ENCODE peak calls at places on chromosomes 16 and 17, in four cellular contexts. D is K562, I is WTC11, W is GM12878. Y is an unnamed sample.

GRCh38 chr17:71163121-71163812 is 957.6 kb upstream of the SOX9 start:
- DNase-seq in D (no peak), I (no peak), W (no peak), Y (no peak)

GRCh38 chr17:55825213-55825612 is 74.4 kb downstream of the PCTP start:
- DNase-seq in D (no peak), I (no peak), W (no peak), Y (peak)

GRCh38 chr17:42346473-42346872 is 41.8 kb downstream of the STAT3 start:
- DNase-seq in D (no peak), I (no peak), W (no peak), Y (no peak)

GRCh38 chr16:8850279-8850885 is 18.4 kb downstream of the CARHSP1 start:
- DNase-seq in D (no peak), I (peak), W (no peak), Y (peak)

GRCh38 chr16:48607056-48607825 is 2.7 kb downstream of the N4BP1 start:
- DNase-seq in D (no peak), I (no peak), W (no peak), Y (no peak)

GRCh38 chr16:24810951-24811843 is 34.6 kb upstream of the SLC5A11 start:
- DNase-seq in D (no peak), I (no peak), W (no peak), Y (no peak)

GRCh38 chr17:5587431-5588032 is 3.2 kb upstream of the NLRP1 start:
- DNase-seq in D (peak), I (no peak), W (no peak), Y (peak)

GRCh38 chr17:27647755-27648154 is 16.8 kb downstream of the LGALS9 start:
- DNase-seq in D (peak), I (no peak), W (no peak), Y (no peak)

GRCh38 chr17:21214777-21215541 is 998 bp upstream of the TMEM11 start:
- DNase-seq in D (no peak), I (peak), W (no peak), Y (no peak)

GRCh38 chr17:7549401-7550055 is 670 bp downstream of the TNFSF12 start:
- DNase-seq in D (no peak), I (no peak), W (no peak), Y (no peak)

GRCh38 chr17:82008258-82008940 is 14.3 kb downstream of the CENPX start:
- DNase-seq in D (no peak), I (no peak), W (no peak), Y (no peak)

GRCh38 chr16:69888005-69888560 is 63.1 kb upstream of the CLEC18A start:
- DNase-seq in D (no peak), I (no peak), W (peak), Y (no peak)

DNA sequence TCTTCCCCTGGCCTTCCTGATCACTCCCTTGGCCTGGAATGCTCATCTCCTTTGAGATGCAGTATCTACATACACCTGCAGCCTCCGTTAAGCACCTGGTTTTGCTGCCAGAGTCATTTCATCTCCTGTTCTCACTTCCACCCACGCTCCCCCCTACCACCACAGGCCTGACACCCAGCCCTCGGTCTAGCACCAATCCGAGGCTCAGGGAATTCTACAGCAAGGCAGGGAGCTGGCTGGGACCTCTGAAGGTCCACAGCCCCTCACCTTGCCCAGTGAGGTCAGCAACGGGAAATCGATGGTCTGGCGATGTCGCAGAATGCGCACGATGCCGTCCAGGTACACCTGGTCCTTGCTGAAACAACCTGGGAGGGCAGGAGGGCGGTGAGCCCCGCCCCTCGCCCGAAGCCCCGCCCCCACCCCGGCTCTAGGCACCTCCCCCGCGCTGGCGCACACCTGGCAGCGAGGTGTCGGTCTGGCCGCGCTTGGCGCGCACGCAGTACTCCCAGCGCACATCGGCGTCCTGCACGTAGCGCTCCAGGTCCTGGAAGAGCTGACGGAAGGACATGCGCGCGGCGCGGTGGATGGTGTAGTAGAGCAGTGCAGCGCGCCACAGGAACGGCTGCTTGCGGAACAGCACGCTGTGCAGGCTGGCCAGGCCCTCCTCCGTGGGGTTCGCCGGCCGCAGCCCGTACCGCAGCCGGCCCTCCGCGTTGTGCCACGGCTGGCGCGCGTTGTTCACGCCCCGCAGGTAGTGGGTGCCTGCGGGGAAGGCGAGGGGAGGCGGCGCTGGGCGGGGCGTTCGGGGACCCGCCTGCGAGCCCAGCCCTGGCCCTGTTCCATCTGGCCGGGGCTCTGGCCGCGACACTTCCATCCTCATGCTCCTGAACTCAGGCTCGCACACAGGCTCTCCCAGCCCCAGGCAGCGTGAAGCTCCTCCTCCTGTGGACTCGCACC is 5.7 kb downstream of the MATCAP1 start:
- DNase-seq in D (peak), I (peak), W (no peak), Y (peak)
- TF ChIP-seq ETV6 in D (no peak), I (peak), W (no peak), Y (peak)

GRCh38 chr16:58107228-58107627 is 22.0 kb downstream of the CFAP20 start:
- DNase-seq in D (no peak), I (no peak), W (no peak), Y (no peak)

GRCh38 chr16:58109330-58109729 is 19.9 kb downstream of the CFAP20 start:
- DNase-seq in D (no peak), I (no peak), W (no peak), Y (no peak)

GRCh38 chr16:58111331-58111627 is 17.9 kb downstream of the CFAP20 start:
- DNase-seq in D (no peak), I (no peak), W (no peak), Y (no peak)

GRCh38 chr16:58109881-58110280 is 19.3 kb downstream of the CFAP20 start:
- DNase-seq in D (no peak), I (no peak), W (no peak), Y (no peak)

GRCh38 chr16:58110590-58111330 is 18.4 kb downstream of the CFAP20 start:
- DNase-seq in D (no peak), I (no peak), W (no peak), Y (no peak)
- TF ChIP-seq ETV6 in D (no peak), I (no peak), W (no peak), Y (no peak)

DNA sequence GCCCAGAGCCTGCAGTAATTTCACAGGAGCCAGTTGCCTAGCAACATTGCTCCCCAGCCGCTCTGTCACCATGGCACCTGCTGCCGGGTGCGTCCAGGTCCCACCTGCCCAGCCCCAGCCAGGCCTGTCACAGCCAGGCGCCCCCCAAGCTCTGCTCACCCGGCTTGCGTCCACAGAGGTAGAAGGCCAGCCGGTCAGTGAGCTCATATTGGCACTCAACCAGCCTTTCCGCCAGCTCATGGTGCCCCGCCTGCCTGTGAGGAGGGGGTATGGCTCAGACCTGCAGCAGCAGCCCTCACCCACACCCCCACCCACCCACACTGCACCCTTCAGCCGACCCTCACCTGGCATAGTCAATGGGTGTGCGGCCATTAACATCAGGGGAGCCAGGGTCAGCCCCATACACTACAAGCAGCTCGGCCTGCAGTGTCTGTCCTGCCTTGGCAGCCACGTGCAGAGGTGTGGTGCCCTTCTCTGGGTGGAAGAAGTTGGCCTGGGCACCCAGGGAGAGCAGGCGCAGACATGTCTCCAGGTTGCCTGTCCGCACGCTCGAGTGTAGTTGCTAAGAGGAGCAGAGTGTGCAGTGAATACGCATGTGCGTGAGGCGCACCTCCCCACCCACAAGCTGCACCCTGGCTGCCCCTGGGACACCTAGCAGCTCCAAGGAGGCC is 7.7 kb downstream of the GIT1 start:
- DNase-seq in D (no peak), I (no peak), W (no peak), Y (no peak)
- TF ChIP-seq ETV6 in D (no peak), I (no peak), W (no peak), Y (no peak)

GRCh38 chr17:83115832-83116231 is 36.4 kb downstream of the METRNL start:
- DNase-seq in D (no peak), I (no peak), W (no peak), Y (no peak)
- TF ChIP-seq ETV6 in D (no peak), I (no peak), W (no peak), Y (no peak)

GRCh38 chr17:32241521-32242094 is 24.0 kb upstream of the RHBDL3 start:
- DNase-seq in D (no peak), I (no peak), W (no peak), Y (no peak)

GRCh38 chr17:32240745-32241144 is 24.9 kb upstream of the RHBDL3 start:
- DNase-seq in D (no peak), I (no peak), W (no peak), Y (no peak)

GRCh38 chr17:32239457-32239856 is 26.2 kb upstream of the RHBDL3 start:
- DNase-seq in D (no peak), I (no peak), W (no peak), Y (no peak)

GRCh38 chr17:32249475-32249874 is 16.2 kb upstream of the RHBDL3 start:
- DNase-seq in D (no peak), I (no peak), W (no peak), Y (no peak)

GRCh38 chr17:32243712-32244111 is 21.9 kb upstream of the RHBDL3 start:
- DNase-seq in D (no peak), I (no peak), W (no peak), Y (no peak)
- TF ChIP-seq ETV6 in D (no peak), I (no peak), W (no peak), Y (no peak)

DNA sequence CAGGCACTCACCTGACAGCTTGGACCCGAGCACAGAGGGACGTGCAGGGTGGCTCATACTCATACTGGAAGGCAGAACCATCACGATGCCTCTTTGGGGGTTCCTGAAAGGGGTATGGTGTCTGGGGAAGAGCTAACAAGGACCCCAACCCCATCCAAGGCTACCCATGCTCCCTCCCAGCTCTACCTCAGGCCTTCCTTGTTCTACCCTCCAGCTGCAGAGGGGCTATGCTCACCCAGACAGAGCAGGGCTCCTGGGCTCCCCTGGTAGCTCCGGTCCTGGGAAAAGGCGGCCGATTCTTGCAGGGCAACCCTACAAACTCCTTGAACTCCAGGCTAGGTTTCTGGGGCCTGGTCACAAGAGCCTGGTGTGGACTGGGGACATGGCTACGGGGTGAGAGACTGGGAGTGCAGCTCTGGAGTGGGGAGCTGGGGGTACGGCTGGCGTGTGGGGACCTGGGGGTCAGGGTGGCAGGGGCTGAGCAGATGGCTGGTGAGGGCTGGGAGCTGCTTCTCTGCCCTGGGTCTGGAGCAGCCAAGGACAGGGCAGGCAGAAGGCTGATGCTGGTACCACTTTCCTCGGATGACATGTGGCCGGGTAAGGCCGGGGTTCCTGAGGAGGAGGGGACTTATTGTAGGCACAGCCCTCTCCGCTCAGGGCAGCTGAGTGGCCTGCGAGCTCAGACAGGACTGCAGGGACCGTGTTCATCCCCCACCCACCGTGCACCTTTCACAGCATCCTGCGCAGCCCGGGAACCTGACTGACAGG is 2.1 kb downstream of the ACD start:
- DNase-seq in D (no peak), I (no peak), W (no peak), Y (no peak)
- TF ChIP-seq ETV6 in D (no peak), I (no peak), W (no peak), Y (no peak)

DNA sequence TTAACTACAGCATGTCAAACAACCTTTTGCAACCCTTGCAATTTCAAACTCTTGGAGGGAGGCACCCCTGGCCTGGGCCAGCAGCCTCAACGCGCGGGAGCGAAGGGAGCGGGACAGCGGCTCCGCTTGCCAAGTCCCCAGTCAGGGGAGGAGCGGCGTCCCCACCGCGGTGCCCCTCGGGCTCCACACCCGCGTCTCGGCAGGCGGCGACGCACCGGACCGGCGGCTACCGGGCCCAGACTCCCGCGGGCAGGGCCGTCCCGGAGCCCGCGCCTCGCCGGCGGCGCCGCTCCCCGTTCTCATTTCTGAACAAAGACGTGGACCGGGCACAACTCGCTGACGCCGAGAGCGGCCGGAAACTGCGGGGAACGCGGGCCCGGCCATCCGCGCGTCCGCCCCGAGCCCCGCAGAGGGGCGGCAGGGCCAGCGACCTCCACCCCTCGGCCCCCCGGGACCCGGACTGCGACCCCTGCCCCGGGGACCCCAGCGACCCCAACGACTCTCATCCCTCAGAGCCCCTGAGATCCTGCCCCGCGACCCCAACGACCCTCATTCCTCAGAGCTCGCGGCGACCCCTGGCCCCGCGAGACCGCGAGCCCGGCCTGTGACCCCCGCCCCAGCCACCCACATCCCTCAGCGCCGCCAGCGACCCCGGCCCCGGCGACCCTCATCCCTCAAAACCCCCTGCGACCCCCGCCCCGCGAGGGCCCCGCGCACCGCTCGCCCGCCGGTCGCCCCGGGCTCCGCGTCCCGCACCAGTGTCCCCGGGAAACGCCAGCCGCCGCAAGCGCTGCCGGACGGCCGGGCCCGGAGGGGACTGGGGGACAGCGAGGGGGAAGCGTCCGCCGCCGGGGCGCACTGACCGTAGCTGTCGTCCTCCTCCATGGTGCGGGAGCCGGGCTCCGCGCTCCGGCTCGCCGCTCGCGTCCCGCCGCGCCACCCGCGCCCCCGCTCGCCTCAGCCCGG is at the start of gene CYTH1:
- DNase-seq in D (peak), I (peak), W (no peak), Y (no peak)
- TF ChIP-seq ETV6 in D (no peak), I (no peak), W (no peak), Y (no peak)

GRCh38 chr17:47741109-47741792 is 8.2 kb downstream of the TBX21 start:
- DNase-seq in D (peak), I (no peak), W (no peak), Y (no peak)

GRCh38 chr17:47741793-47742145 is 8.7 kb downstream of the TBX21 start:
- DNase-seq in D (no peak), I (no peak), W (no peak), Y (no peak)

GRCh38 chr17:47745037-47745380 is 12.0 kb downstream of the TBX21 start:
- DNase-seq in D (peak), I (no peak), W (no peak), Y (no peak)

GRCh38 chr17:47744168-47745036 is 11.4 kb downstream of the TBX21 start:
- DNase-seq in D (peak), I (no peak), W (no peak), Y (no peak)

GRCh38 chr17:47742319-47743181 is 9.5 kb downstream of the TBX21 start:
- DNase-seq in D (peak), I (peak), W (no peak), Y (peak)
- TF ChIP-seq ETV6 in D (no peak), I (no peak), W (no peak), Y (no peak)

Y was measured in HepG2.